ENCODE peak calls at places on chromosomes 12 and 14, in seven cellular contexts. G is HS-5, T is IMR-90, F is hepatocyte, I is iPS-NIHi11, H is ovary, E is RKO. N is an unnamed sample.

GRCh38 chr12:65643595-65644386 is 180.5 kb upstream of the HMGA2 start:
- DNase-seq in I (no peak), T (peak), H (no peak), E (peak), F (no peak), G (no peak), N (no peak)

GRCh38 chr14:73231874-73232851 is 5.1 kb upstream of the PAPLN start:
- DNase-seq in T (no peak), F (peak), G (no peak), I (peak), E (peak), H (peak), N (peak)

GRCh38 chr12:87439990-87440827 is 589.0 kb downstream of the C12orf50 start:
- DNase-seq in I (no peak), G (peak), E (peak), F (peak), H (no peak), T (peak), N (peak)

GRCh38 chr12:55932546-55932919 is 1.6 kb downstream of the DGKA start:
- DNase-seq in E (peak), H (no peak), T (peak), F (no peak), G (no peak), I (no peak), N (peak)

GRCh38 chr14:89853976-89854693 is 100.4 kb downstream of the EFCAB11 start:
- DNase-seq in I (no peak), E (no peak), G (no peak), T (no peak), F (no peak), H (no peak), N (no peak)

GRCh38 chr12:90274407-90274806 is 565.8 kb upstream of the ATP2B1 start:
- DNase-seq in F (no peak), G (no peak), E (peak), I (no peak), T (no peak), H (no peak), N (no peak)

GRCh38 chr12:64691793-64692583 is 67.2 kb downstream of the GNS start:
- DNase-seq in F (no peak), H (no peak), T (peak), G (no peak), I (peak), E (no peak), N (no peak)

GRCh38 chr12:70590051-70590450 is 47.2 kb downstream of the PTPRB start:
- DNase-seq in I (peak), E (peak), G (peak), H (peak), F (peak), T (peak), N (peak)

GRCh38 chr12:25698782-25699181 is 145.7 kb upstream of the LMNTD1 start:
- DNase-seq in I (no peak), H (no peak), T (no peak), G (no peak), F (no peak), E (no peak), N (no peak)

GRCh38 chr14:85301506-85301905 is 228.4 kb upstream of the FLRT2 start:
- DNase-seq in E (no peak), H (no peak), F (no peak), T (no peak), G (no peak), I (no peak), N (no peak)